ENCODE peak calls at places on chromosomes 11 and 22, in seven cellular contexts. L is HEK293T; C is RCC 7860; V is activated CD4-positive, CD25-positive, alpha-beta regulatory T cell; S is T-helper 2 cell; I is CD4-positive, CD25-positive, alpha-beta regulatory T cell; F is activated T-helper 1 cell treated with anti-CD3 and anti-CD28 coated beads, Interleukin-12 subunit alpha, Interleukin-12 subunit beta, Interleukin-2, Interleukin-4 antibody, amounts not matched to agents 30 ng/mL and 10 ng/mL and 1 ng/mL, durations not matched to agents 14 hours and 24 hours and 36 hours. O is an unnamed sample.
A peak's percentile ranks its signal among the peaks of the same experiment; 100 is the strongest.

GRCh38 chr11:2789791-2790580 is 90.2 kb upstream of the KCNQ1OT1 start:
- DNase-seq in L (no peak), C (no peak), V (no peak), S (no peak), I (no peak), F (no peak), O (no peak)

GRCh38 chr22:49999063-49999900 is 13.3 kb downstream of the IL17REL start:
- DNase-seq in L (peak; percentile 83), C (no peak), V (no peak), S (no peak), I (no peak), F (no peak), O (no peak)

GRCh38 chr11:97136067-97136466 is 746.3 kb downstream of the JRKL start:
- DNase-seq in L (no peak), C (no peak), V (no peak), S (no peak), I (no peak), F (no peak), O (no peak)

GRCh38 chr22:30825711-30826505 is 131.2 kb downstream of the OSBP2 start:
- DNase-seq in L (no peak), C (no peak), V (no peak), S (no peak), I (no peak), F (no peak), O (no peak)

GRCh38 chr11:48107188-48107704 is 109.4 kb upstream of the OR4B1 start:
- DNase-seq in L (no peak), C (peak; percentile 72), V (peak; percentile 20), S (no peak), I (peak; percentile 61), F (no peak), O (no peak)

GRCh38 chr11:123478352-123478986 is 48.4 kb downstream of the GRAMD1B start:
- DNase-seq in L (peak; percentile 80), C (peak; percentile 59), V (no peak), S (no peak), I (peak; percentile 68), F (peak; percentile 9), O (no peak)

GRCh38 chr11:9118277-9118676 is 26.9 kb upstream of the SCUBE2 start:
- DNase-seq in L (no peak), C (no peak), V (no peak), S (no peak), I (no peak), F (no peak), O (no peak)

GRCh38 chr22:32309585-32310251 is 47.9 kb upstream of the RFPL3 start:
- DNase-seq in L (no peak), C (no peak), V (no peak), S (no peak), I (no peak), F (no peak), O (no peak)

GRCh38 chr22:19473578-19473977 is 5.4 kb downstream of the UFD1 start:
- DNase-seq in L (no peak), C (no peak), V (no peak), S (no peak), I (no peak), F (no peak), O (no peak)

GRCh38 chr11:7892059-7892699 is 38.9 kb downstream of the OR10A6 start:
- DNase-seq in L (no peak), C (no peak), V (no peak), S (no peak), I (no peak), F (no peak), O (no peak)

O was measured in GOT3.